ENCODE peak calls at places on chromosome 17, in seven cellular contexts. Y is GM12878, C is breast epithelium, Q is A549, N is sigmoid colon, E is uterus, R is HCT116. I is an unnamed sample.
A peak's percentile ranks its signal among the peaks of the same experiment; 100 is the strongest.

GRCh38 chr17:48066192-48066591 is 18.0 kb downstream of the NFE2L1 start:
- DNase-seq in Y (no peak), C (no peak), Q (no peak), N (no peak), E (no peak), R (no peak), I (no peak)

GRCh38 chr17:49575524-49576120 is at the start of gene NXPH3:
- DNase-seq in Y (no peak), C (peak; percentile 32), Q (peak; percentile 64), N (peak; percentile 89), E (peak; percentile 63), R (no peak), I (peak; percentile 68)

GRCh38 chr17:61002316-61002736 is 324.7 kb downstream of the BCAS3 start:
- DNase-seq in Y (no peak), C (no peak), Q (peak; percentile 63), N (no peak), E (no peak), R (peak; percentile 26), I (no peak)

GRCh38 chr17:49229805-49230600 is 584 bp downstream of the PHOSPHO1 start:
- DNase-seq in Y (no peak), C (no peak), Q (no peak), N (no peak), E (no peak), R (no peak), I (no peak)

GRCh38 chr17:16086957-16087356 is 87.3 kb downstream of the TTC19 start:
- DNase-seq in Y (no peak), C (no peak), Q (no peak), N (no peak), E (no peak), R (no peak), I (no peak)

GRCh38 chr17:67280279-67280678 is 35.3 kb upstream of the HELZ start:
- DNase-seq in Y (no peak), C (peak; percentile 73), Q (no peak), N (no peak), E (no peak), R (no peak), I (no peak)

GRCh38 chr17:60311936-60312335 is 80.0 kb downstream of the USP32 start:
- DNase-seq in Y (no peak), C (no peak), Q (no peak), N (no peak), E (no peak), R (no peak), I (no peak)

GRCh38 chr17:78737332-78737731 is 44.7 kb downstream of the CYTH1 start:
- DNase-seq in Y (no peak), C (no peak), Q (peak; percentile 60), N (no peak), E (no peak), R (no peak), I (no peak)

GRCh38 chr17:15342460-15342859 is 1.1 kb upstream of the TEKT3 start:
- DNase-seq in Y (no peak), C (no peak), Q (no peak), N (no peak), E (no peak), R (no peak), I (no peak)

GRCh38 chr17:40322417-40323315 is 13.7 kb downstream of the RARA start:
- DNase-seq in Y (peak; percentile 88), C (peak; percentile 86), Q (peak; percentile 82), N (peak; percentile 87), E (peak; percentile 77), R (peak; percentile 40), I (no peak)

GRCh38 chr17:49516190-49516589 is 21.1 kb downstream of the NGFR start:
- DNase-seq in Y (no peak), C (no peak), Q (no peak), N (no peak), E (no peak), R (no peak), I (no peak)

GRCh38 chr17:1786708-1787107 is 24.8 kb downstream of the SERPINF1 start:
- DNase-seq in Y (no peak), C (no peak), Q (no peak), N (no peak), E (no peak), R (no peak), I (no peak)

GRCh38 chr17:19724501-19725420 is 8.4 kb upstream of the SLC47A2 start:
- DNase-seq in Y (no peak), C (peak; percentile 91), Q (no peak), N (peak; percentile 85), E (peak; percentile 42), R (no peak), I (no peak)

GRCh38 chr17:4592240-4593005 is 8.1 kb downstream of the SMTNL2 start:
- DNase-seq in Y (no peak), C (no peak), Q (no peak), N (no peak), E (no peak), R (no peak), I (no peak)

GRCh38 chr17:45225964-45226530 is 4.4 kb downstream of the FMNL1 start:
- DNase-seq in Y (peak; percentile 95), C (peak; percentile 65), Q (peak; percentile 40), N (peak; percentile 86), E (peak; percentile 50), R (no peak), I (no peak)
- TF ChIP-seq POLR2A in Y (peak; percentile 95), C (no peak), Q (no peak), N (no peak), E (no peak), R (no peak), I (no peak)

GRCh38 chr17:7857724-7858486 is at the start of gene CYB5D1:
- DNase-seq in Y (no peak), C (peak; percentile 94), Q (peak; percentile 98), N (peak; percentile 97), E (peak; percentile 96), R (peak; percentile 94), I (peak; percentile 70)
- TF ChIP-seq POLR2A in Y (peak; percentile 59), C (no peak), Q (peak; percentile 42), N (no peak), E (peak; percentile 43), R (peak; percentile 59), I (no peak)

GRCh38 chr17:80804466-80804865 is 187.2 kb upstream of the CHMP6 start:
- DNase-seq in Y (no peak), C (no peak), Q (no peak), N (no peak), E (peak; percentile 6), R (no peak), I (no peak)
- TF ChIP-seq POLR2A in Y (no peak), C (no peak), Q (no peak), N (no peak), E (no peak), R (no peak), I (no peak)

DNA sequence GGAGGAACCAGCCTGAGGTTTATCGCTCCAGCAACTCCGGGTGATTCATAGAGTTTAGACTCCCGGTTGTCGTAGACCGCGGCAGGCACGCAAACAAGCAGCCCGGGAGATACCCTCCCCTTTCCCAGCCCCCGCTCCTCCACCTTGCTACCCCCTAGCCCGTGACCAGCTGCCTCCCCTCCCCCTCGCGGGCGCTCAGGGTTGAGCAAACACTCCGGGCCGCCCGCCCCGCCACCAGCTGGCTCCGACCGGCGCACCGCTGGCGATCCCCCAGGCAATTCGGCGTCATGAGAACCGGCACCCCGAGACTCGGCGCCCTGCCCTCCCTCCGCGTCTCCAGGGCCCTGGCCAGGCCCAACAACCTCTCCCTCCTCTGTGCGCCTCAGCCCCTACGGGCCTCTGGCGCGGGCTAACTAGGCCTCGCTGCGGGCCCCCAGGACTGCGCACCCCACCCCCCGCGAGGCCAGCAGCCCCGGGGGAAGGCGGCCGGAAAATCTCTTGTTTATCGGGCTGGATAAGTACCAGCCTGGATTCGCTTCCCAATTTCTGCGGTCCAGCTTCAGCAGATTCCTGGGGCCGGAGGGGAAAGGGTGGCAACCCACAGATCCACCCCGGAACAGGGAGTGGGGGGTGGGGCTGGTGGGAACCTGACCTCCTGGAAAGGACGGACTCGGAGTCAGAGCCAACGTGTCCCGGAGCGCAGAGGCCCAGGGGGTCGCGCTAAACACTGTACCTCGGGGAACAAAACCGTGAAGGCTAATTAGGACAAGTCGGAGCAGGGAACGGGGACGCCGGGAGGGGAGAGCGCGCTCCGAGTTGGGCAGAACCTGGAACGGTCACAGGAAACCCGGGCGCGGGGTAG is 951 bp upstream of the GPRC5C start:
- DNase-seq in Y (peak; percentile 26), C (peak; percentile 70), Q (peak; percentile 91), N (peak; percentile 94), E (peak; percentile 91), R (peak; percentile 40), I (peak; percentile 82)
- TF ChIP-seq POLR2A in Y (no peak), C (no peak), Q (peak; percentile 9), N (peak; percentile 19), E (peak; percentile 66), R (no peak), I (peak; percentile 36)

GRCh38 chr17:75589017-75589918 is 1.7 kb downstream of the MYO15B start:
- DNase-seq in Y (peak; percentile 48), C (peak; percentile 88), Q (peak; percentile 91), N (peak; percentile 95), E (peak; percentile 93), R (peak; percentile 71), I (peak; percentile 100)
- TF ChIP-seq POLR2A in Y (peak; percentile 73), C (no peak), Q (peak; percentile 23), N (no peak), E (peak; percentile 88), R (no peak), I (peak; percentile 24)

DNA sequence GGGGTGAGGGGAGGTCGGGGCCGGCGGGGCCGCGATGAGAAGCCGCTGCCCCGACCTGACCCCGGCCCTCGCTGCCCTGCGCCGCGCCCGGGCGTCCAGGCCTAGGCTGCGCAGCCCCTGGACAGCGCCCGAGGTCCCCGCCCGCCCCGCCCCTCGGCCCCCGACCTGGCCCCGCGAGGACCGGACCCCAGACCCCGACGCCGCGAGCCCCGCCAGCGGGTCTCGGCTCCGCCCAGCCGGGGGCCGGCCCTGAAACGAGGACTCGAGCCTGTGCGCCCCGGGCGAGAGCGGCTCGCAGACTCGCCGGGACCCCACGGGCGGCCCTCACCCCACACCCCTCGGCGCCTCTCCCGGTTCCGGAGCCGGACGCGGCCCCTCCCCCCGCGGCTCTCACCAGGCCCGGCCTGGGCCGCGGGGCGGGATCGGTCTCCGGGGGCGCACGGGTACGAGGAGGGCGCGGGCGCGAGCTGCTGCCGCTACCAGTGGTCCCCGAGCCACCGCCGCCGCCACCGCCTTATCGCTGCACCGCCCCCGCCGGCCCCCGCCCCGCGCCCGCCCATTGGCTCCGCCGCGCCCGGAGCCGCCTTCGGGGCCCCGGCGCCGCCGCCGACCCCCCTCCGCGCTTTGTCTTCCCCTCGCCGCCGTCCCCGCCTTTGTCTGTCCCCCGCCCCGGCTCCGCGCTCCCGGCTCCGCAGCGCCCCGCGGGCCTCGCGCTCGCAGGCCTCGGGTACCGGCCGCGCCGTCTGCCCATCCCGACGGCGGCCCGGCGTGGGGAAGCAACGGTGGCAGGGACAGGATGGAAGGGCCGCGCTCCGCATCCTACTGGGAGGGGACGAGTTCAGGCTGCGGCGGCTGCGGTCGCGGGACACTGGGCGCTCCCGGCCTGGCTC is at the start of gene LIMD2:
- DNase-seq in Y (no peak), C (no peak), Q (peak; percentile 26), N (peak; percentile 76), E (peak; percentile 42), R (no peak), I (peak; percentile 76)
- TF ChIP-seq POLR2A in Y (peak; percentile 88), C (no peak), Q (peak; percentile 44), N (no peak), E (no peak), R (no peak), I (peak; percentile 70)

GRCh38 chr17:18257268-18257681 is 1.3 kb downstream of the FLII start:
- DNase-seq in Y (no peak), C (peak; percentile 69), Q (no peak), N (no peak), E (no peak), R (no peak), I (peak; percentile 87)
- TF ChIP-seq POLR2A in Y (no peak), C (no peak), Q (no peak), N (no peak), E (no peak), R (no peak), I (no peak)

GRCh38 chr17:27078296-27078695 is 215.6 kb upstream of the WSB1 start:
- DNase-seq in Y (no peak), C (no peak), Q (no peak), N (no peak), E (no peak), R (no peak), I (no peak)
- TF ChIP-seq POLR2A in Y (no peak), C (no peak), Q (no peak), N (no peak), E (no peak), R (no peak), I (no peak)

I was measured in H54.